ENCODE peak calls at places on chromosome X, in ten cellular contexts. C is tibial artery, Y is pancreas, T is A549, B is WERI-Rb-1, E is hepatocyte, M is fibroblast of lung, D is mucosa of descending colon, A is fibroblast of the aortic adventitia, F is fibroblast of mammary gland. Z is an unnamed sample.

GRCh38 chrX:143462696-143463095 is 54.6 kb downstream of the SPANXN3 start:
- DNase-seq in T (no peak), Y (no peak), F (no peak), C (no peak), B (no peak), A (no peak), D (no peak), M (no peak), E (no peak), Z (no peak)

GRCh38 chrX:129651756-129652564 is 2.8 kb downstream of the APLN start:
- DNase-seq in D (no peak), T (no peak), A (no peak), B (no peak), F (no peak), C (no peak), E (no peak), M (no peak), Y (no peak), Z (no peak)

GRCh38 chrX:108696690-108697089 is 39.7 kb downstream of the IRS4 start:
- DNase-seq in D (no peak), F (peak; percentile 18), A (no peak), M (peak; percentile 4), T (no peak), C (no peak), E (no peak), B (no peak), Y (no peak), Z (peak; percentile 2)

GRCh38 chrX:108139303-108139702 is 47.7 kb downstream of the ATG4A start:
- DNase-seq in D (no peak), Y (no peak), M (peak; percentile 5), T (no peak), C (no peak), E (no peak), B (no peak), F (peak; percentile 12), A (no peak), Z (peak; percentile 21)

GRCh38 chrX:123964155-123964554 is 2.6 kb downstream of the STAG2 start:
- DNase-seq in D (no peak), A (peak; percentile 41), E (no peak), B (no peak), C (no peak), F (peak; percentile 30), Y (no peak), T (no peak), M (peak; percentile 62), Z (peak; percentile 41)

GRCh38 chrX:134144231-134144630 is 92.8 kb upstream of the CCDC160 start:
- DNase-seq in C (no peak), E (no peak), M (peak; percentile 26), Y (no peak), B (no peak), F (peak; percentile 7), T (peak; percentile 8), D (peak; percentile 2), A (peak; percentile 1), Z (peak; percentile 11)

GRCh38 chrX:16882188-16882587 is 12.0 kb upstream of the RBBP7 start:
- DNase-seq in F (no peak), B (peak; percentile 33), M (peak; percentile 28), T (peak; percentile 21), D (peak; percentile 60), Y (peak; percentile 64), A (peak; percentile 27), E (peak; percentile 47), C (peak; percentile 21), Z (peak; percentile 41)

GRCh38 chrX:30659421-30659820 is 6.2 kb downstream of the GK start:
- DNase-seq in T (peak; percentile 27), D (no peak), C (no peak), M (peak; percentile 95), A (peak; percentile 82), F (peak; percentile 94), E (peak; percentile 31), B (no peak), Y (no peak), Z (peak; percentile 91)

DNA sequence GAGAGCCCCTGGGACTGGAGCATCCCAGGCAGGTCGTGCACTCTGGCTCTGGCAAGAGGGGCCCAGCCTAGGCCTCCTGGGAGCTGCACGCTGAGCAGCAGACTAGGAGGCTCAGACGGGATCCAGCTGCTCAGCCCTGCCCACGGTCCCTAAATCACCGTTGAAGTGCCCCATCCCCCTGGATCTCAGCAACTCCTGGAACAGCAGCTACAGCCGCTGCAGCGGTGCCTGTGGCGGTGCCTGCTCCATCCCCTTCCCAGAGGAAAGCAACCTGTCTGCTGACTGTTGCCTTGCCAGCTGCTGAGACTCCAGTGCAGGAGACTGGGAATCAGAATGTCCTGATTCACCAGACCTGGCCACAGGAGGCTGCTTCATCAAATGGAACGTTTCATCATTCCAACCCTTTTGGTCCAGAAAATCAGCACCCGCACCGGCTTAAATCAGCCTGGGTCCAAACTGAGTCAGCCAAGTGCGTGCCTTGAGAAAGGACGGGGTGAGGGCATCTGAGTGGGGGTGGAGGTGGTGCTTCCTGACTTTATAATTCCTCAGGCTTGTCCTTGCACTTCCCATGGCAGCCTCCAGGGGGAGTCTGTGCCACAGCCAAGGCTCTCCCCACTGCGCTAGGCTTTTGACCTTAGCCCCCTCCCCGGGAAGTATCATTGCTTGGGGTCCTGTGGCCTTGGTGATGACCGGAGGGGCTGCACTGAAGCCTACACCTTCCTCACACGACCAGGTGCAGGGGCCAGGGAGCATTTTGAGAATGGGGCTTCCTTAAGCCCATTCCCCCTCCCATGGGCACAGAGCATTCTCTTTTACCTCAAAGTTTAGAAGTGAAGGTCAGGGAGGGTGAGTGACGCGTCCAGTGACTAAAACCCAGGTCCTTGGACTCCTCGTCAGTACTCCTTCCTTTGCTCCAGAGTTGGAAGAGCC is 6.5 kb downstream of the ZNF185 start:
- DNase-seq in C (peak; percentile 27), T (peak; percentile 44), B (peak; percentile 77), E (peak; percentile 66), Y (peak; percentile 30), M (peak; percentile 46), A (peak; percentile 48), F (peak; percentile 65), D (peak; percentile 66), Z (peak; percentile 54)
- TF ChIP-seq CTCF in C (peak; percentile 49), T (peak; percentile 51), B (peak; percentile 97), E (peak; percentile 53), Y (peak; percentile 73), M (peak; percentile 84), A (peak; percentile 84), F (peak; percentile 80), D (peak; percentile 47), Z (peak; percentile 73)

GRCh38 chrX:9340619-9341304 is 124.1 kb upstream of the TBL1X start:
- DNase-seq in A (peak; percentile 82), D (peak; percentile 21), F (peak; percentile 42), Y (peak; percentile 38), T (no peak), C (peak; percentile 46), E (peak; percentile 21), B (no peak), M (peak; percentile 48), Z (peak; percentile 76)

GRCh38 chrX:9342581-9343051 is 122.2 kb upstream of the TBL1X start:
- DNase-seq in F (peak; percentile 83), D (peak; percentile 81), Y (peak; percentile 80), M (peak; percentile 91), A (peak; percentile 82), E (peak; percentile 87), T (peak; percentile 91), C (peak; percentile 76), B (peak; percentile 84), Z (peak; percentile 89)

GRCh38 chrX:9338986-9339385 is 125.9 kb upstream of the TBL1X start:
- DNase-seq in T (no peak), Y (no peak), A (no peak), E (no peak), D (no peak), M (no peak), C (no peak), F (no peak), B (no peak), Z (no peak)

GRCh38 chrX:9341305-9342201 is 123.3 kb upstream of the TBL1X start:
- DNase-seq in D (peak; percentile 76), Y (peak; percentile 65), C (no peak), F (peak; percentile 65), A (peak; percentile 57), B (peak; percentile 24), M (peak; percentile 84), E (peak; percentile 74), T (peak; percentile 69), Z (peak; percentile 66)

DNA sequence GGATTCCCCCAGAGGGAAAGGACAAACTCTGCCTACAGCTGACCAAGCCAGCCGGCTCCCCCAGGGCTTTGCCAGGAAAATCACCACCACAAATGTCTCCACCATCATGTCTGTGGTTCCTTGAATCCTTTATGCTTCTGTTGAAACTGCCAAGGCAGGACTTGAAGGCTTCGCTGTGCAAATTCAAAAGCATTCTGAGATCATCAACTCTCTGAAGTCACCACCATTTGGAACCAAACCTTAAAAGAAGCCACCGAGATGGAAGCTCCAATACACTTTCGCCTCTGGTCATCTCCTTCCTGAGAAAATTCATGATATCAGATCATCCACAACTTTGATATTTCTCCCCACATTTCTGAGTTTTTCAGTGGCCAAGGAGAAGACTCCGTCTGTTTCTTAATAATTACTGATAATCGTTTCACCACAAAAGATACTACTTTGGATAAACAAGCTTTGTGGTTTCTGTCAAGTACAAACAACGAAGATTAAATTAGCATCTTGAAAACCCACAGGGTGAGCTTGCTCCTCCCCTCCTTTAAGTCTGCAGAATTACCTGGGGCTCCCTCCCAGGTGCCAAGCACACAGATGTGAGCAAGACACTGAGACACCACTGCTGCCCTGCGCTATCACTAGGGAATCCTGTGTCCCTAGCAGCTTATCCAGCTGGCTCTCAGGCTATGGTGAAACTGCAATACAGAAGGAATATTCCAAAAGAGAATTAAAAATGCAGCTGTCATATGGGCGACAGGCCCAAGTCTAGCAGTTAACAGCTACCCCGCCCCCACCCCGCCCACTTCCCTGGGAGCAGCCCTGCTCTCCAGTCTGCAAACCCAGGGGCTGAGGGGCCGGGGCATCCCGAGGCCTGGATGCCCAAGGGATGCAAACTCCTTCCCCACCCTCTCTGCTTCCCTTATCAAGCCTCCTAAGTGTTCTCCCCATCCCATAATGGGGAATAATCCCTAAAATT is 125.0 kb upstream of the TBL1X start:
- DNase-seq in M (peak; percentile 34), Y (no peak), T (no peak), C (no peak), E (no peak), F (no peak), A (peak; percentile 5), D (peak; percentile 43), B (no peak), Z (no peak)
- H3K4me3 ChIP-seq in M (no peak overlapping the region), Y (no peak overlapping the region), T (no peak overlapping the region), C (no peak overlapping the region), E (no peak overlapping the region), F (no peak overlapping the region), A (no peak overlapping the region), D (no peak overlapping the region), B (no peak overlapping the region), Z (no peak overlapping the region)

GRCh38 chrX:46376246-46376885 is 168.9 kb downstream of the ZNF674 start:
- DNase-seq in F (peak; percentile 67), C (no peak), T (peak; percentile 85), B (peak; percentile 15), M (peak; percentile 69), Y (no peak), A (peak; percentile 71), E (peak; percentile 69), D (peak; percentile 40), Z (peak; percentile 70)
- TF ChIP-seq CTCF in F (peak; percentile 49), C (peak; percentile 30), T (peak; percentile 73), B (peak; percentile 31), M (peak; percentile 50), Y (no peak), A (peak; percentile 41), E (peak; percentile 61), D (no peak), Z (peak; percentile 48)

DNA sequence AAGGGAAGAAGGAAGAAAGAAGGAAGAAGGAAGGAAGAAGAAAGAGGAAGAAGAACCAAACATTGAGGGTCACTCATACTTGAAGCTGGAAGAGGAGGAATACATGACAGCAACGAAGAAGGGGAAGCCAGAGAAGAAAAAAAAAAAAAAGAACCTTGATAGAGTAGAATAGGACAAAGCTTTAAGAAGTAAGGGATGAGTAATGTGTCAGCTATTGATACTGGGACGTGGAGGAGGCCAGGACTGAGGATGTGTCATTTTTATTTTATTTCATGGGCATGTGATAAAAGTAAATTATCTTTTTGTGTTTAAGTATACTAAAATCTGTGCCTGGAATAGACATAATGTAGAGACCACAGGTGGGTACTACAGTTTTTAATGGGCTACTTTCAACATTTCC is 6.4 kb downstream of the EDA2R start:
- DNase-seq in Y (no peak), F (peak; percentile 59), A (peak; percentile 38), M (no peak), C (no peak), T (no peak), E (no peak), B (no peak), D (no peak), Z (peak; percentile 13)
- H3K4me3 ChIP-seq in Y (no peak overlapping the region), F (no peak overlapping the region), A (no peak overlapping the region), M (peak overlapping the region; percentile 3), C (no peak overlapping the region), T (no peak overlapping the region), E (no peak overlapping the region), B (no peak overlapping the region), D (no peak overlapping the region), Z (no peak overlapping the region)